ENCODE peak calls at places on chromosomes 2 and 18, in ten cellular contexts. L is ovary, O is prostate gland, K is K562, W is Peyer's patch, G is body of pancreas, A is Panc1, P is psoas muscle, U is lower lobe of right lung, E is suprapubic skin. X is an unnamed sample.

GRCh38 chr2:47195149-47195548 is 40.0 kb upstream of the STPG4 start:
- DNase-seq in A (no peak), O (peak; percentile 12), L (no peak), G (no peak), E (no peak), U (no peak), K (no peak), W (no peak), P (no peak), X (peak; percentile 50)

GRCh38 chr2:221610249-221610648 is 38.1 kb upstream of the EPHA4 start:
- DNase-seq in K (no peak), W (no peak), P (no peak), U (no peak), E (no peak), O (no peak), G (no peak), L (no peak), A (no peak), X (no peak)

GRCh38 chr2:203591642-203592041 is 56.5 kb upstream of the RAPH1 start:
- DNase-seq in G (no peak), A (no peak), P (no peak), L (no peak), U (no peak), O (no peak), W (no peak), E (no peak), K (no peak), X (no peak)

GRCh38 chr2:149446735-149447134 is 116.3 kb downstream of the LYPD6 start:
- DNase-seq in W (no peak), L (no peak), U (no peak), E (no peak), O (no peak), K (no peak), G (no peak), A (no peak), P (no peak), X (no peak)

GRCh38 chr2:241112592-241112991 is 10.5 kb upstream of the MTERF4 start:
- DNase-seq in W (peak; percentile 46), G (no peak), A (no peak), O (no peak), K (no peak), E (peak; percentile 38), P (no peak), L (no peak), U (no peak), X (no peak)

GRCh38 chr2:239853121-239853520 is 172.0 kb downstream of the NDUFA10 start:
- DNase-seq in P (no peak), E (no peak), K (no peak), W (peak; percentile 13), G (no peak), A (no peak), U (no peak), L (no peak), O (no peak), X (no peak)

GRCh38 chr18:49849331-49850217 is 36.2 kb upstream of the ACAA2 start:
- DNase-seq in G (peak; percentile 28), K (peak; percentile 26), O (no peak), A (peak; percentile 36), P (peak; percentile 41), L (peak; percentile 21), E (no peak), W (peak; percentile 93), U (peak; percentile 82), X (no peak)

GRCh38 chr2:207265849-207266248 is 100.1 kb upstream of the KLF7 start:
- DNase-seq in O (no peak), L (no peak), E (no peak), A (no peak), W (no peak), K (no peak), G (no peak), U (no peak), P (no peak), X (no peak)

GRCh38 chr2:73981081-73981968 is 3.4 kb upstream of the TET3 start:
- DNase-seq in E (no peak), L (no peak), O (no peak), A (no peak), K (peak; percentile 80), W (peak; percentile 66), U (peak; percentile 76), G (peak; percentile 48), P (peak; percentile 49), X (no peak)

GRCh38 chr2:160306985-160307384 is 106.9 kb upstream of the ITGB6 start:
- DNase-seq in P (no peak), K (no peak), O (no peak), A (no peak), G (no peak), E (no peak), L (peak; percentile 60), W (no peak), U (no peak), X (no peak)

GRCh38 chr2:230326453-230327417 is at the start of gene SP140L:
- DNase-seq in O (peak; percentile 38), W (peak; percentile 91), L (peak; percentile 62), A (peak; percentile 47), E (no peak), U (peak; percentile 88), P (peak; percentile 70), G (peak; percentile 67), K (peak; percentile 20), X (no peak)

GRCh38 chr2:217793566-217794132 is 209.1 kb downstream of the TNS1 start:
- DNase-seq in K (no peak), O (no peak), U (no peak), P (no peak), W (no peak), L (no peak), G (no peak), E (no peak), A (no peak), X (no peak)

GRCh38 chr2:151363709-151364108 is 6.3 kb downstream of the TNFAIP6 start:
- DNase-seq in U (peak; percentile 61), G (peak; percentile 6), K (no peak), O (no peak), L (no peak), E (no peak), A (no peak), W (no peak), P (no peak), X (no peak)

GRCh38 chr2:230068658-230069080 is at the start of gene SLC16A14:
- DNase-seq in G (peak; percentile 29), E (no peak), L (peak; percentile 30), O (peak; percentile 73), W (peak; percentile 54), K (no peak), A (peak; percentile 63), U (no peak), P (no peak), X (peak; percentile 67)

GRCh38 chr2:83764447-83765005 is 694.6 kb downstream of the SUCLG1 start:
- DNase-seq in K (no peak), W (no peak), P (no peak), U (no peak), A (no peak), L (no peak), O (no peak), E (no peak), G (no peak), X (no peak)

GRCh38 chr2:128416781-128417180 is 98.1 kb upstream of the HS6ST1 start:
- DNase-seq in W (peak; percentile 21), A (no peak), E (peak; percentile 38), G (no peak), O (no peak), P (no peak), L (no peak), U (no peak), K (no peak), X (no peak)

GRCh38 chr2:99811544-99811943 is 321.7 kb upstream of the REV1 start:
- DNase-seq in P (no peak), U (no peak), O (no peak), E (no peak), K (no peak), W (no peak), G (no peak), A (no peak), L (no peak), X (no peak)

DNA sequence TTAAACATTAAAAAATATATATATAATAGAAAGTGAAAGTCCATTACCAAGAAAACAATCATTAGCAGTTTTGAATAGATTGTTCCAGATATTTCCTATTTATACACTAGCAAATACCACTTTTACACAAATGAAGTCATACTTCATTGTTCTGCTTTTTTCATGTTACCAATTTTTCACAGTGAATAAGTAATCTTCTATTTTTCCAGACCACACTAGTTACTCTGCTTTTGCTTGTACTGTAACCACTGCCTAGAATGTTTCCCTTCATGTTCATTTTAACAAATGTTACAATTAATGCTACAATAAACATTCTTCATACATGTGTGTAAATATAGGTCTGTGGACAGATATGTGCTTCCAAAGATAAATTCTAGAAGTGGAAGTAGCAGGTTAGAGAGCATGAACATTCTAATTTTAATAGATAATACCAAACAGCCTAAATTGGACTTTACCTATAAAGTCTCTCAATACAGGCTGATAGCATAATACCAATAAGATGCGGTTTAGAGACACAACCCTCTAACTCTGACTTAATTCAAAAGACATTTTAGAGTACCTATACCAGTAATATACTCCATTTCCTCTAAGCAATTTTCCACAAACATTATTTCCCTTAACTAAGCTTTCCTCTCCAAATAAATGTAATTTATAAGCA is 17.0 kb downstream of the ITSN2 start:
- DNase-seq in O (no peak), W (no peak), K (no peak), U (no peak), L (no peak), P (no peak), E (no peak), G (no peak), A (no peak), X (no peak)
- H3K4me3 ChIP-seq in O (no peak overlapping the region), W (no peak overlapping the region), K (no peak overlapping the region), U (no peak overlapping the region), L (no peak overlapping the region), P (no peak overlapping the region), E (no peak overlapping the region), G (no peak overlapping the region), A (no peak overlapping the region), X (no peak overlapping the region)

GRCh38 chr18:12046046-12046750 is 47.4 kb upstream of the ANKRD62 start:
- DNase-seq in E (no peak), K (no peak), A (no peak), W (peak; percentile 22), U (no peak), G (peak; percentile 43), O (no peak), L (no peak), P (no peak), X (no peak)
- TF ChIP-seq CTCF in E (no peak), K (no peak), A (no peak), W (no peak), U (no peak), G (no peak), O (no peak), L (no peak), P (no peak), X (no peak)

DNA sequence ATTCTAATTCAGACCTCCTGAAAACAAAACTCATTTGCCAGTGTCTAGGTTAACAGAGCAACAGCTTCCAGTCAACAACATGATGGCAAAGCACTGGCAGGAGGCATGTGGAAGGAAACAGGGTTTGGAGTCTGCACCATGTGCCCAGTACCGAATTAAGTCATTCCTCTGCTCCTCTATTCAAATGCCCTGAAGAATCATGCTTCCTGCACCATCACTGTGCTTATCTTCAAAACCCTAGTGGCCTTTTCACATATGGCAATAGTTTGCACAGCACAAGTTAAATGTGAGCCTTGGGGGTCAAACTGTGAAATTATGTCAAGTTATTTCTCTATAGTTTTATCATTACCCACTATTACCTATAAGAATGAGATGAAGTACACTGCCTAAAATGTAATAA is 75.4 kb upstream of the GRB14 start:
- DNase-seq in G (no peak), L (no peak), W (no peak), P (no peak), O (no peak), K (no peak), U (no peak), E (no peak), A (no peak), X (no peak)
- H3K4me3 ChIP-seq in G (no peak overlapping the region), L (no peak overlapping the region), W (no peak overlapping the region), P (no peak overlapping the region), O (no peak overlapping the region), K (no peak overlapping the region), U (no peak overlapping the region), E (no peak overlapping the region), A (no peak overlapping the region), X (no peak overlapping the region)

GRCh38 chr2:237601453-237602116 is 11.1 kb upstream of the RAB17 start:
- DNase-seq in O (no peak), W (no peak), G (no peak), P (no peak), U (no peak), A (no peak), K (no peak), L (no peak), E (no peak), X (no peak)
- TF ChIP-seq CTCF in O (no peak), W (no peak), G (no peak), P (no peak), U (no peak), A (no peak), K (no peak), L (no peak), E (no peak), X (no peak)

X was measured in LNCaP clone FGC.